ENCODE peak calls at places on chromosomes 1 and 21, in seven cellular contexts. I is activated CD8-positive, alpha-beta memory T cell treated with anti-CD3 and anti-CD28 coated beads, Interleukin-2, amount 50 U/mL, for 4 hours; S is activated T-cell treated with anti-CD3 and anti-CD28 coated beads for 24 hours; R is GM06990; U is T-helper 2 cell; Y is amygdala; W is nucleus accumbens. K is an unnamed sample.

GRCh38 chr1:149848340-149848771 is 51.0 kb upstream of the BOLA1 start:
- DNase-seq in S (no peak), U (no peak), W (no peak), I (no peak), Y (no peak), R (no peak), K (no peak)

GRCh38 chr1:30191154-30191702 is 532.2 kb downstream of the MATN1 start:
- DNase-seq in I (no peak), R (no peak), S (no peak), U (no peak), W (no peak), Y (no peak), K (peak; percentile 46)

GRCh38 chr1:20099533-20099932 is 19.8 kb downstream of the PLA2G2D start:
- DNase-seq in S (no peak), W (no peak), I (no peak), R (no peak), Y (no peak), U (no peak), K (no peak)

GRCh38 chr1:54681396-54681795 is 34.3 kb upstream of the TTC4 start:
- DNase-seq in W (no peak), U (no peak), I (no peak), S (no peak), Y (no peak), R (no peak), K (no peak)

GRCh38 chr21:44911384-44912157 is 9.1 kb downstream of the ITGB2 start:
- DNase-seq in I (peak; percentile 50), S (no peak), U (no peak), R (no peak), Y (peak; percentile 53), W (peak; percentile 51), K (no peak)

GRCh38 chr1:41455479-41456271 is 28.8 kb downstream of the EDN2 start:
- DNase-seq in I (no peak), U (no peak), W (peak; percentile 13), Y (no peak), S (no peak), R (no peak), K (no peak)

GRCh38 chr1:160161965-160162705 is 10.7 kb downstream of the ATP1A4 start:
- DNase-seq in R (peak; percentile 37), U (no peak), W (peak; percentile 7), S (no peak), Y (no peak), I (no peak), K (no peak)

GRCh38 chr1:152884966-152885624 is 7.0 kb downstream of the SMCP start:
- DNase-seq in Y (no peak), S (no peak), U (no peak), R (no peak), W (no peak), I (no peak), K (no peak)

GRCh38 chr21:38596264-38597042 is 98.2 kb upstream of the ERG start:
- DNase-seq in S (no peak), Y (no peak), I (no peak), W (no peak), R (no peak), U (no peak), K (no peak)

GRCh38 chr1:178768423-178768822 is 43.4 kb downstream of the RALGPS2 start:
- DNase-seq in Y (no peak), U (no peak), S (no peak), I (no peak), R (peak; percentile 28), W (no peak), K (no peak)

GRCh38 chr1:71231751-71232150 is 150.9 kb upstream of the ZRANB2 start:
- DNase-seq in Y (no peak), W (no peak), S (no peak), I (no peak), U (no peak), R (no peak), K (no peak)

GRCh38 chr1:226436855-226437491 is 29.1 kb upstream of the PARP1 start:
- DNase-seq in I (no peak), U (no peak), Y (no peak), R (no peak), W (no peak), S (no peak), K (no peak)

GRCh38 chr1:167111853-167112455 is 18.1 kb downstream of the STYXL2 start:
- DNase-seq in R (no peak), W (no peak), I (no peak), Y (no peak), S (no peak), U (no peak), K (no peak)

GRCh38 chr1:89454845-89455521 is 69.6 kb upstream of the LRRC8B start:
- DNase-seq in W (no peak), I (peak; percentile 59), R (no peak), S (peak; percentile 45), U (no peak), Y (no peak), K (no peak)

GRCh38 chr1:15139654-15140350 is 13.7 kb upstream of the TMEM51 start:
- DNase-seq in R (no peak), W (no peak), I (no peak), U (no peak), Y (no peak), S (no peak), K (no peak)

GRCh38 chr1:205535866-205536758 is 31.6 kb downstream of the CDK18 start:
- DNase-seq in S (no peak), R (no peak), I (no peak), Y (no peak), U (no peak), W (no peak), K (no peak)

GRCh38 chr1:30847358-30847972 is 61.1 kb downstream of the SDC3 start:
- DNase-seq in U (no peak), Y (peak; percentile 57), I (no peak), W (peak; percentile 73), R (no peak), S (no peak), K (no peak)

GRCh38 chr1:152959801-152960451 is 10.5 kb upstream of the SPRR4 start:
- DNase-seq in U (no peak), W (no peak), I (no peak), Y (no peak), R (no peak), S (no peak), K (no peak)

GRCh38 chr1:162070094-162070748 is 730 bp downstream of the NOS1AP start:
- DNase-seq in Y (no peak), I (peak; percentile 16), S (no peak), U (no peak), W (no peak), R (peak; percentile 10), K (no peak)

GRCh38 chr1:200641175-200641489 is 20.6 kb upstream of the KIF14 start:
- DNase-seq in Y (no peak), S (no peak), I (no peak), U (no peak), W (no peak), R (no peak), K (no peak)

GRCh38 chr1:90488451-90488850 is 228.7 kb downstream of the BARHL2 start:
- DNase-seq in U (no peak), R (no peak), S (no peak), Y (no peak), I (no peak), W (no peak), K (no peak)

GRCh38 chr1:88741413-88741812 is 57.3 kb downstream of the PKN2 start:
- DNase-seq in S (no peak), I (no peak), W (no peak), R (no peak), U (no peak), Y (no peak), K (no peak)

GRCh38 chr21:38853421-38853919 is 47.7 kb downstream of the ETS2 start:
- DNase-seq in R (peak; percentile 31), I (no peak), S (no peak), U (no peak), Y (no peak), W (no peak), K (no peak)

GRCh38 chr1:43854473-43854872 is 79.1 kb upstream of the ARTN start:
- DNase-seq in R (no peak), S (no peak), U (no peak), Y (no peak), W (no peak), I (no peak), K (no peak)

GRCh38 chr1:65825736-65826135 is 33.0 kb downstream of the PDE4B start:
- DNase-seq in U (no peak), I (no peak), R (no peak), Y (no peak), W (no peak), S (no peak), K (no peak)

GRCh38 chr1:184953600-184954219 is 20.6 kb downstream of the NIBAN1 start:
- DNase-seq in U (no peak), W (no peak), I (no peak), S (no peak), R (no peak), Y (no peak), K (no peak)

GRCh38 chr1:25705699-25706098 is 89.1 kb downstream of the MAN1C1 start:
- DNase-seq in I (no peak), W (no peak), Y (no peak), U (no peak), R (no peak), S (no peak), K (no peak)

GRCh38 chr1:33361553-33362262 is 40.8 kb upstream of the A3GALT2 start:
- DNase-seq in U (no peak), W (no peak), I (no peak), Y (no peak), R (no peak), S (no peak), K (no peak)

GRCh38 chr1:30088594-30089556 is 634.5 kb downstream of the MATN1 start:
- DNase-seq in S (no peak), Y (no peak), U (no peak), R (no peak), W (no peak), I (no peak), K (no peak)

GRCh38 chr1:53590104-53590503 is 130.9 kb downstream of the DMRTB1 start:
- DNase-seq in R (no peak), U (no peak), I (peak; percentile 4), W (no peak), Y (no peak), S (no peak), K (no peak)

GRCh38 chr1:227192163-227192562 is 126.1 kb downstream of the CDC42BPA start:
- DNase-seq in S (peak; percentile 4), R (no peak), U (no peak), I (no peak), Y (no peak), W (no peak), K (no peak)

GRCh38 chr1:202565890-202566289 is 144.4 kb downstream of the SYT2 start:
- DNase-seq in I (no peak), U (no peak), W (no peak), Y (no peak), S (no peak), R (peak; percentile 34), K (no peak)

GRCh38 chr1:59699227-59699847 is 115.4 kb upstream of the HOOK1 start:
- DNase-seq in I (peak; percentile 25), Y (no peak), R (no peak), U (no peak), W (no peak), S (no peak), K (peak; percentile 23)

GRCh38 chr21:32687946-32688345 is 39.9 kb downstream of the SYNJ1 start:
- DNase-seq in U (no peak), R (no peak), Y (no peak), I (no peak), S (no peak), W (no peak), K (no peak)

GRCh38 chr21:37072239-37072987 is 458 bp downstream of the PIGP start:
- DNase-seq in I (peak; percentile 70), Y (peak; percentile 89), S (no peak), W (peak; percentile 98), R (no peak), U (peak; percentile 56), K (peak; percentile 70)

GRCh38 chr1:201192478-201192804 is 1.8 kb downstream of the IGFN1 start:
- DNase-seq in W (no peak), R (no peak), Y (no peak), S (no peak), I (no peak), U (no peak), K (no peak)

K was measured in SW 1271.